ENCODE peak calls at places on chromosomes 1 and 21, in six cellular contexts. T, P, V, G, F and L are unnamed samples.

GRCh38 chr1:85361606-85362005 is 85.2 kb upstream of the BCL10 start:
- DNase-seq in T (no peak), P (no peak), V (no peak), G (no peak), F (no peak), L (no peak)

GRCh38 chr21:28547795-28548194 is 444.9 kb downstream of the LTN1 start:
- DNase-seq in T (peak; percentile 30), P (no peak), V (no peak), G (no peak), F (no peak), L (no peak)

GRCh38 chr1:173453982-173454381 is 23.2 kb upstream of the PRDX6 start:
- DNase-seq in T (no peak), P (no peak), V (peak; percentile 56), G (no peak), F (no peak), L (no peak)

GRCh38 chr1:244319283-244320132 is 132.2 kb downstream of the ADSS2 start:
- DNase-seq in T (no peak), P (no peak), V (peak; percentile 54), G (no peak), F (peak; percentile 85), L (no peak)

GRCh38 chr21:21175798-21176334 is 177.7 kb downstream of the NCAM2 start:
- DNase-seq in T (no peak), P (no peak), V (no peak), G (no peak), F (no peak), L (no peak)

GRCh38 chr1:26368486-26368885 is 4.1 kb downstream of the ZNF683 start:
- DNase-seq in T (no peak), P (no peak), V (no peak), G (no peak), F (no peak), L (no peak)

GRCh38 chr1:212853658-212854057 is 4.4 kb upstream of the FLVCR1 start:
- DNase-seq in T (no peak), P (no peak), V (no peak), G (peak; percentile 91), F (no peak), L (no peak)

GRCh38 chr1:64469614-64469976 is 334 bp upstream of the CACHD1 start:
- DNase-seq in T (no peak), P (no peak), V (peak; percentile 56), G (peak; percentile 8), F (peak; percentile 8), L (peak; percentile 14)

GRCh38 chr1:231013391-231014015 is 26.6 kb downstream of the FAM89A start:
- DNase-seq in T (no peak), P (no peak), V (no peak), G (no peak), F (no peak), L (no peak)

GRCh38 chr1:79501153-79501552 is 494.6 kb upstream of the ADGRL4 start:
- DNase-seq in T (no peak), P (no peak), V (peak; percentile 25), G (no peak), F (peak; percentile 45), L (no peak)

GRCh38 chr1:116763116-116763786 is 9.0 kb downstream of the CD2 start:
- DNase-seq in T (no peak), P (no peak), V (peak; percentile 47), G (no peak), F (peak; percentile 7), L (no peak)

GRCh38 chr1:43951021-43951985 is 4.6 kb downstream of the IPO13 start:
- DNase-seq in T (no peak), P (no peak), V (no peak), G (no peak), F (no peak), L (no peak)

DNA sequence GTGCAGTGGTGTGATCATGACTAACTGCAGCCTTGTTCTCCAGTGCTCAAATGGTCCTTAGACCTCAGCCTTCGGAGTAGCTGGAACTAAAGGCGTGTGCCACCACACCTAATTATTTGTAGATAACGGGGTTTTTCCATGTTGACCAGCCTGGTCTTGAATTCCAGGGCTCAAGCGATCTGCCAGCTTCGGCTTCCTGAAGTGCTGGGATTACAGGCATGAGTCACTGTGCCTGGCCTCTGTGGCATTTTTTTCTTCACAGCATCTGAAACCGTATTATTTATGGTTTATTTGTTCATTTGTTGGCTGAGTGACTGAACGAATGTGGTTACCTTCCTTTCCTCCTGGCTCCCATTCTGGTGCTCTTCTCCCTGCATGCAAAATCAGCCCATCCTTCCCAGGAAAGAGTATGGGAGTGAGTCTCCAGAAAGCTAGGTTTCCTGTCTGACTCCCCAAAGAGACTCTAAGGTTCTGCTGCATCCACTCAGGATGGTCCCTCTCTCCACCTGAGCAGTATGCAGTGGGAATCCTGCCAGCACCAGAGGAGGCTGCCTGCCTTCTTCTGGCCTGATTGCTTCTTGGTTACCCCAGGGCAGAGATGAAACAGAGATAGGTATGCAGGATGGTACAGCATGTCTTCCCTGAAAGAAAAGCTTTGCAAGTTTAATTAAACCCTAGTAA is 155.0 kb upstream of the BEND5 start:
- DNase-seq in T (no peak), P (no peak), V (peak; percentile 68), G (no peak), F (no peak), L (no peak)
- H3K9me3 ChIP-seq in T (no peaks in the 10 kb centered on the region), P (no peaks in the 10 kb centered on the region), V (no peaks in the 10 kb centered on the region), G (no peaks in the 10 kb centered on the region), F (no peaks in the 10 kb centered on the region), L (no peaks in the 10 kb centered on the region)

GRCh38 chr1:228735871-228736586 is 750 bp downstream of the RHOU start:
- DNase-seq in T (peak; percentile 39), P (no peak), V (peak; percentile 41), G (peak; percentile 75), F (peak; percentile 32), L (peak; percentile 37)

GRCh38 chr1:228739826-228740225 is 4.5 kb downstream of the RHOU start:
- DNase-seq in T (no peak), P (no peak), V (no peak), G (no peak), F (no peak), L (no peak)

GRCh38 chr1:228734881-228735801 is at the start of gene RHOU:
- DNase-seq in T (peak; percentile 80), P (peak; percentile 67), V (peak; percentile 81), G (peak; percentile 81), F (peak; percentile 53), L (peak; percentile 79)

GRCh38 chr1:228736844-228737415 is 1.7 kb downstream of the RHOU start:
- DNase-seq in T (no peak), P (no peak), V (no peak), G (no peak), F (no peak), L (no peak)

DNA sequence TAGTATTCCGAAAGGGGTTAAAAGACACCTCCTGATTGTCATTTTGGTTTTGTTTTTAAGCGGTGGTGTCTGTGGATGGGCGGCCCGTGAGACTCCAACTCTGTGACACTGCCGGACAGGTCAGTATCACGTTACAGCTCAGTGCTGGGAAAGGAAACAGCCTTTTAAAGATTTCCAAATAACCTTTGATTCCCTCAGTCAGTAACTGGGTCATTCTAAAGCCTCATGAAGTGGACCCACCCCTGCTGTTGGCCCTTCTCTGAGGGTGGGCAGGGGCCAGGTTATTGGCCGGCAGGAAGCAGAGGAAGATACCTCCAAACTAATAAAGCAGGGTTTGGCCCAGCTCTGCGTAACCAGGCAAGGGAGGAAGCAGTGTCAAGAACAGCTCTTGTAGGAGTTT is 2.3 kb downstream of the RHOU start:
- DNase-seq in T (no peak), P (no peak), V (no peak), G (peak; percentile 23), F (peak; percentile 12), L (no peak)
- H3K4me3 ChIP-seq in T (peak overlapping the region; percentile 91), P (no peak overlapping the region), V (peak overlapping the region; percentile 88), G (no peak overlapping the region), F (no peak overlapping the region), L (peak overlapping the region; percentile 89)

GRCh38 chr1:165880993-165881392 is 53.6 kb downstream of the UCK2 start:
- DNase-seq in T (no peak), P (no peak), V (no peak), G (no peak), F (no peak), L (no peak)

GRCh38 chr1:165882168-165882837 is 54.9 kb downstream of the UCK2 start:
- DNase-seq in T (no peak), P (no peak), V (no peak), G (no peak), F (no peak), L (no peak)

GRCh38 chr1:165884690-165885304 is 57.4 kb downstream of the UCK2 start:
- DNase-seq in T (no peak), P (no peak), V (no peak), G (no peak), F (peak; percentile 17), L (no peak)

GRCh38 chr1:165884009-165884689 is 56.7 kb downstream of the UCK2 start:
- DNase-seq in T (no peak), P (no peak), V (no peak), G (no peak), F (no peak), L (no peak)

GRCh38 chr1:165883056-165883455 is 55.6 kb downstream of the UCK2 start:
- DNase-seq in T (no peak), P (no peak), V (no peak), G (no peak), F (no peak), L (no peak)
- H3K4me1 ChIP-seq in T (peaks cover 23% of the 10 kb centered on the region), P (peaks cover 9% of the 10 kb centered on the region), V (peaks cover 4% of the 10 kb centered on the region), G (peaks cover 12% of the 10 kb centered on the region), F (peaks cover 2% of the 10 kb centered on the region), L (peaks cover 27% of the 10 kb centered on the region)

GRCh38 chr1:2998503-2999100 is 22.7 kb upstream of the ACTRT2 start:
- DNase-seq in T (no peak), P (no peak), V (no peak), G (no peak), F (no peak), L (peak; percentile 2)
- H3K9me3 ChIP-seq in T (no peaks in the 10 kb centered on the region), P (no peaks in the 10 kb centered on the region), V (peaks cover 43% of the 10 kb centered on the region), G (peaks cover 17% of the 10 kb centered on the region), F (no peaks in the 10 kb centered on the region), L (peaks cover 28% of the 10 kb centered on the region)

GRCh38 chr1:162223488-162223887 is 153.2 kb downstream of the SPATA46 start:
- DNase-seq in T (no peak), P (no peak), V (no peak), G (no peak), F (no peak), L (no peak)

GRCh38 chr1:162224267-162224666 is 152.4 kb downstream of the SPATA46 start:
- DNase-seq in T (no peak), P (no peak), V (no peak), G (no peak), F (no peak), L (no peak)

GRCh38 chr1:162220009-162220539 is 150.6 kb downstream of the NOS1AP start:
- DNase-seq in T (no peak), P (no peak), V (no peak), G (no peak), F (no peak), L (no peak)

GRCh38 chr1:162222019-162222418 is 152.5 kb downstream of the NOS1AP start:
- DNase-seq in T (no peak), P (no peak), V (no peak), G (no peak), F (no peak), L (no peak)

GRCh38 chr1:162222735-162223134 is 153.2 kb downstream of the NOS1AP start:
- DNase-seq in T (no peak), P (no peak), V (no peak), G (no peak), F (no peak), L (no peak)
- H3K4me3 ChIP-seq in T (no peak overlapping the region), P (no peak overlapping the region), V (no peak overlapping the region), G (no peak overlapping the region), F (no peak overlapping the region), L (no peak overlapping the region)